ENCODE peak calls at places on chromosomes 16 and 17, in nine cellular contexts. H is progenitor cell of endocrine pancreas, X is GM10248, Z is astrocyte, M is Panc1, D is glutamatergic neuron, P is endodermal cell, T is OCI-LY7, V is astrocyte of the spinal cord. E is an unnamed sample.

GRCh38 chr17:22707626-22708025 is 1015.3 kb downstream of the KCNJ18 start:
- DNase-seq in P (no peak), D (no peak), T (no peak), H (no peak), X (no peak), Z (no peak), M (no peak), V (no peak), E (no peak)

GRCh38 chr16:6665126-6665525 is 667.5 kb upstream of the RBFOX1 start:
- DNase-seq in V (no peak), P (no peak), D (no peak), H (no peak), Z (no peak), M (no peak), X (no peak), T (no peak), E (no peak)

GRCh38 chr17:82435103-82435502 is 15.4 kb downstream of the CYBC1 start:
- DNase-seq in X (no peak), H (no peak), D (no peak), Z (no peak), T (no peak), P (peak; percentile 81), V (no peak), M (no peak), E (no peak)

GRCh38 chr17:29561541-29562517 is 5.0 kb downstream of the ABHD15 start:
- DNase-seq in M (no peak), D (no peak), T (peak; percentile 61), X (no peak), V (no peak), P (peak; percentile 46), Z (no peak), H (no peak), E (peak; percentile 17)

GRCh38 chr16:70740919-70741778 is 55.3 kb upstream of the MTSS2 start:
- DNase-seq in T (no peak), D (no peak), V (peak; percentile 48), M (no peak), P (no peak), X (no peak), Z (peak; percentile 43), H (no peak), E (no peak)

GRCh38 chr16:67541391-67542263 is 13.0 kb downstream of the RIPOR1 start:
- DNase-seq in X (no peak), P (no peak), H (no peak), D (no peak), Z (no peak), T (no peak), M (no peak), V (peak; percentile 58), E (no peak)

GRCh38 chr17:1109606-1110523 is 69.9 kb downstream of the ABR start:
- DNase-seq in P (peak; percentile 92), T (no peak), H (peak; percentile 43), Z (no peak), X (peak; percentile 63), D (peak; percentile 80), V (no peak), M (no peak), E (peak; percentile 77)

GRCh38 chr17:72223816-72224215 is 103.0 kb downstream of the SOX9 start:
- DNase-seq in D (no peak), T (no peak), V (no peak), M (no peak), H (no peak), P (no peak), X (no peak), Z (no peak), E (no peak)

GRCh38 chr16:84652565-84652964 is 4.3 kb downstream of the KLHL36 start:
- DNase-seq in M (no peak), D (no peak), X (no peak), P (no peak), H (no peak), Z (no peak), T (no peak), V (no peak), E (no peak)

GRCh38 chr17:27384261-27384701 is 72.0 kb upstream of the KSR1 start:
- DNase-seq in P (peak; percentile 58), H (no peak), T (no peak), X (no peak), V (peak; percentile 96), D (no peak), M (peak; percentile 80), Z (peak; percentile 96), E (no peak)

GRCh38 chr16:87065781-87066694 is 251.2 kb downstream of the C16orf95 start:
- DNase-seq in H (no peak), D (no peak), X (no peak), P (peak; percentile 31), Z (no peak), V (peak; percentile 23), M (no peak), T (no peak), E (no peak)

GRCh38 chr16:8528471-8528870 is 61.8 kb downstream of the TMEM114 start:
- DNase-seq in H (no peak), T (no peak), D (no peak), X (no peak), M (no peak), V (no peak), P (no peak), Z (no peak), E (no peak)

GRCh38 chr16:24088011-24088410 is 168.1 kb upstream of the CACNG3 start:
- DNase-seq in M (no peak), P (no peak), X (no peak), T (no peak), H (no peak), Z (no peak), V (no peak), D (no peak), E (no peak)

GRCh38 chr16:89506113-89506504 is 2.1 kb upstream of the SPG7 start:
- DNase-seq in P (no peak), X (no peak), T (peak; percentile 17), M (no peak), H (no peak), V (no peak), D (no peak), Z (no peak), E (no peak)
- TF ChIP-seq CTCF in P (no peak), X (no peak), T (no peak), M (no peak), H (no peak), V (no peak), D (no peak), Z (no peak), E (no peak)

DNA sequence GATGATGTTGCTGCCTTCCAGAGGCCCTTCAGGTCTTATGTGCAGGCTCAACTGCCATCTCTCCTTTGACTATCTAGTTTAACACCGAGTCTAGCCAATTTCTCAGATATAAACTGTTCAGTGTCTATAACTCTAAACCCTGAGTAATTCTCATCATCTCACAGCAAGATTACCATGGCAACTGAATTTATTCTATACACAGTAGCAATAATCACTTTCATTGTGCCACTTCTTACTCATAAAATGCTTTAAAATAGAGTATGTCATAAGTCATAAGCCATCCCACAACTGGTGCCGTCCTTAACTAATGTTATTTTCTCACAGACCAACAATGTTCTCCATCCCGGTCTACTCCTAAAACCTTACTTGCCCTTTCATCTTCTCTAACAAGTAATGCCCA is 45.0 kb downstream of the SYNRG start:
- DNase-seq in D (no peak), H (no peak), Z (no peak), X (no peak), P (no peak), V (no peak), M (no peak), T (no peak), E (no peak)
- TF ChIP-seq CTCF in D (no peak), H (no peak), Z (no peak), X (no peak), P (no peak), V (no peak), M (no peak), T (no peak), E (no peak)

GRCh38 chr17:76153640-76154039 is 12.6 kb upstream of the FOXJ1 start:
- DNase-seq in H (no peak), T (no peak), V (peak; percentile 4), X (no peak), P (peak; percentile 87), Z (peak; percentile 5), M (no peak), D (no peak), E (no peak)

GRCh38 chr17:76151896-76152454 is 10.9 kb upstream of the FOXJ1 start:
- DNase-seq in H (no peak), T (no peak), X (no peak), P (peak; percentile 53), D (no peak), Z (no peak), V (no peak), M (no peak), E (no peak)

GRCh38 chr17:76150712-76151622 is 9.9 kb upstream of the FOXJ1 start:
- DNase-seq in V (no peak), P (peak; percentile 42), X (no peak), H (no peak), T (no peak), M (no peak), D (no peak), Z (no peak), E (peak; percentile 21)

GRCh38 chr17:76153202-76153601 is 12.2 kb upstream of the FOXJ1 start:
- DNase-seq in X (no peak), V (no peak), M (no peak), D (no peak), P (peak; percentile 61), Z (no peak), T (no peak), H (no peak), E (no peak)

DNA sequence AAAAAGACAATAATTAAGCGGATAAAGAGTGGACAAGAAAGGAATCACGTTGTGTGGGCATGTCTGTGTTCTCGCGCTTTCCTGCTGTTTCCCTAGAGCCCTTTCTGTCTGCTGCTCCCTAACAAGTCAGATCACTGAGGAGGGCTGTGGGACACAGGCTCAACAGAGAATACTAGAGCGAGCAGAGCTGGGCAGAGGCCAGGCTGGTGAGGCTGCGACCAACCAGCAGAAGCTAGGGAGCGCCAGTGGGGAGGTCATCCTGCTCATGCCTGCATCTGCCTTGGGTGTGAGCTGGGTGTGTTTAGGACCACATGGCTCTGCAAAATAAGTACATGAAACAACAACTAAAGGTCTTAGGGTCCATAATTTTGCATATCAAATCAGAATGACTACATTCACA is 11.5 kb upstream of the FOXJ1 start:
- DNase-seq in V (no peak), M (no peak), T (no peak), D (no peak), X (no peak), Z (no peak), H (no peak), P (peak; percentile 82), E (no peak)
- TF ChIP-seq CTCF in V (no peak), M (no peak), T (no peak), D (no peak), X (no peak), Z (no peak), H (no peak), P (peak; percentile 32), E (no peak)

DNA sequence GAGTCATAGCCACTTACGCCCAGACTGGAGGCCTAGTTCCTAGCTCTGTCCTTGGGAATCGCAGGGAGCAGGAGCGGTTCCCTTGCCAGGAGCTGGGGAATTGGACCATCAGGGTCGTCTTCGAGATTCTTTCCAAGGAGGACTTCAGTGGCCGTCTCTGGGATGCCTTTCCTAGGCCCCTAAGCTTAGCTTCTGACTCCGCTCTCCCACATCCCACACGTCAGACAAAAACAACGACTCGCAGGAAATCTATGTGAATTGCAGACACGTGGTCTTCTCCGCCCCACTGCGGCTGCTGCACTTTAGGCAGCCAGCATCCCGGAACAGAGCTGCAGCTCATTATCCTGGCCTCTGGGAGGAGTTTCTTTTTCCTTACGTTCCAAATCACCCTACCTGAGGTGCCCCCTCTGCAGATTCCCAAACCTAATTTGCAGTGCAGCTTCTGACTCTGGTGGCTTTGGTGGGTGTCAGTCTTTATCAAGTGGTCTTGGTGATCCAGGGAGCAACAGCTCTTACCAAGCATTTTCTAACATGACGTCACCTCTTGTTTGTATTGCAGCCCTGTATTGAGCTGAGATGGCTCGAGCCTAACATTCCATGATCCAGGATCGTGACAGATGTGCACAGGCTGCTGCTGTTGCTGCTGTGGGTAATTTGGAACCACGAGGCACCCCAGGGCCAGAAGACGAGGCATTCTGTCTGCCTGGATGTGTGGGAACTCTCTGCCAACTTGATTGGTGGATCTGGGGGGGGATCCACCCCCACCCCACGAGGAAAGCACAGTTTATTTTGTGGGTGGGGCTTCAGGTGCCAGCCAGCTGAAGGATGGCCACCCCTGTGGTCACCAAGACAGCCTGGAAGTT is 1.1 kb downstream of the KATNB1 start:
- DNase-seq in H (no peak), T (peak; percentile 53), P (peak; percentile 78), X (no peak), M (no peak), Z (peak; percentile 77), D (no peak), V (peak; percentile 73), E (no peak)
- TF ChIP-seq CTCF in H (peak; percentile 23), T (peak; percentile 29), P (peak; percentile 51), X (peak; percentile 35), M (no peak), Z (no peak), D (no peak), V (peak; percentile 32), E (peak; percentile 38)

E was measured in GM13976.